ENCODE peak calls at places on chromosome 19, in eight cellular contexts. One of them, this sample, is unnamed.
A peak's percentile ranks its signal among the peaks of the same experiment; 100 is the strongest.

GRCh38 chr19:35518313-35518712 is 4.9 kb upstream of the DMKN start:
- ATAC-seq in HepG2: no peak
- ATAC-seq in body of pancreas: no peak
- ATAC-seq in upper lobe of left lung: no peak
- ATAC-seq in heart left ventricle: no peak
- ATAC-seq in K562: no peak
- ATAC-seq in A549: peak; percentile 68
- ATAC-seq in right lobe of liver: no peak
- ATAC-seq in this sample: no peak

GRCh38 chr19:11551603-11552235 is 7.3 kb downstream of the ELOF1 start:
- ATAC-seq in HepG2: peak; percentile 75
- ATAC-seq in body of pancreas: no peak
- ATAC-seq in upper lobe of left lung: peak; percentile 67
- ATAC-seq in heart left ventricle: peak; percentile 55
- ATAC-seq in K562: peak; percentile 89
- ATAC-seq in A549: peak; percentile 61
- ATAC-seq in right lobe of liver: peak; percentile 29
- ATAC-seq in this sample: peak; percentile 85

GRCh38 chr19:33175156-33175782 is 18.9 kb upstream of the LRP3 start:
- ATAC-seq in HepG2: no peak
- ATAC-seq in body of pancreas: no peak
- ATAC-seq in upper lobe of left lung: no peak
- ATAC-seq in heart left ventricle: no peak
- ATAC-seq in K562: no peak
- ATAC-seq in A549: no peak
- ATAC-seq in right lobe of liver: no peak
- ATAC-seq in this sample: no peak

GRCh38 chr19:5926641-5927438 is 12.8 kb downstream of the CAPS start:
- ATAC-seq in HepG2: no peak
- ATAC-seq in body of pancreas: peak; percentile 16
- ATAC-seq in upper lobe of left lung: peak; percentile 88
- ATAC-seq in heart left ventricle: peak; percentile 86
- ATAC-seq in K562: no peak
- ATAC-seq in A549: no peak
- ATAC-seq in right lobe of liver: no peak
- ATAC-seq in this sample: peak; percentile 91

GRCh38 chr19:13987101-13987890 is 18.8 kb downstream of the RFX1 start:
- ATAC-seq in HepG2: no peak
- ATAC-seq in body of pancreas: peak; percentile 30
- ATAC-seq in upper lobe of left lung: peak; percentile 26
- ATAC-seq in heart left ventricle: peak; percentile 78
- ATAC-seq in K562: no peak
- ATAC-seq in A549: no peak
- ATAC-seq in right lobe of liver: peak; percentile 49
- ATAC-seq in this sample: peak; percentile 6

GRCh38 chr19:14413765-14414171 is 5.4 kb downstream of the DDX39A start:
- ATAC-seq in HepG2: no peak
- ATAC-seq in body of pancreas: no peak
- ATAC-seq in upper lobe of left lung: no peak
- ATAC-seq in heart left ventricle: peak; percentile 14
- ATAC-seq in K562: no peak
- ATAC-seq in A549: no peak
- ATAC-seq in right lobe of liver: no peak
- ATAC-seq in this sample: no peak

GRCh38 chr19:41425174-41426115 is 1.7 kb downstream of the B3GNT8 start:
- ATAC-seq in HepG2: no peak
- ATAC-seq in body of pancreas: no peak
- ATAC-seq in upper lobe of left lung: no peak
- ATAC-seq in heart left ventricle: no peak
- ATAC-seq in K562: peak; percentile 19
- ATAC-seq in A549: no peak
- ATAC-seq in right lobe of liver: no peak
- ATAC-seq in this sample: no peak

GRCh38 chr19:18587962-18588610 is 512 bp upstream of the REX1BD start:
- ATAC-seq in HepG2: peak; percentile 37
- ATAC-seq in body of pancreas: peak; percentile 28
- ATAC-seq in upper lobe of left lung: no peak
- ATAC-seq in heart left ventricle: no peak
- ATAC-seq in K562: peak; percentile 1
- ATAC-seq in A549: peak; percentile 4
- ATAC-seq in right lobe of liver: no peak
- ATAC-seq in this sample: peak; percentile 5

DNA sequence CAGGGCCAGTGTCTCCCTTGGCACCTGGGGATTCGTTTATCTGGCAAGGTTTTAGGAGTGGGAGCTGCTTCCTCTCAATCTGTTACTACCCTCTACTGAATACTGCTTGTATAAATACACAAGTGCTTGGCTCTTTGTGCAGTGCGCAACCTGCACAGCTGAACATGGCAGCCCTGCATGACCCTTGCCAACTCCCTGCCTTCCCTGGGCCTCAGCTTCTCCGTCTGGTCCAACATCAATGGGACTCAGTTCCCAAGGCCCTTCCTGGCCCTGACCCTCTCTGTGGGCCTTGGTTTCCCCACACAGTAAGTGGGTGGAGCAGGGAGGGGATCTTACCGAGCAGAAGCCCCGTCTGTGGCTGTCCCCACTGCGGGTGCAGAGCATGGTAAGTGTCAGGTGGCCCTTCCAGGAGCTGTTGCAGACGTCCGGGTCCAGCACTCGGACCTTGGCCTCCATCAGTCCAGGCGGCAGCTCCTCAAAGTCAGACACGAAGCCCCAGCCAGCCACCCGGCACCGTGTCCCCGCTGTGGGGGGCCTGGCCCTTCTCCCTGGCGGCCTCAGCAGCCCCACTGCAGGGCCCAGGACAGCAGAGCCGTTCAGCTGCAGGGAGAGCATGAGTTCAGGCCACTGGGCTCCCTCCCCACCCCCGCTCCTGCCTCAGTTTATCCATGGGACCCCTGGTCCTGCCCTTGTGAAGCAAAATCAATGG is 8.5 kb downstream of the PRSS57 start:
- ATAC-seq in HepG2: no peak
- ATAC-seq in body of pancreas: no peak
- ATAC-seq in upper lobe of left lung: no peak
- ATAC-seq in heart left ventricle: no peak
- ATAC-seq in K562: no peak
- ATAC-seq in A549: peak; percentile 27
- ATAC-seq in right lobe of liver: no peak
- ATAC-seq in this sample: no peak
- TF ChIP-seq POLR2A in HepG2: no peak
- TF ChIP-seq POLR2A in body of pancreas: no peak
- TF ChIP-seq POLR2A in upper lobe of left lung: no peak
- TF ChIP-seq POLR2A in heart left ventricle: no peak
- TF ChIP-seq POLR2A in K562: no peak
- TF ChIP-seq POLR2A in A549: no peak
- TF ChIP-seq POLR2A in right lobe of liver: no peak
- TF ChIP-seq POLR2A in this sample: no peak

GRCh38 chr19:30480097-30480496 is 107.9 kb downstream of the ZNF536 start:
- ATAC-seq in HepG2: no peak
- ATAC-seq in body of pancreas: no peak
- ATAC-seq in upper lobe of left lung: no peak
- ATAC-seq in heart left ventricle: no peak
- ATAC-seq in K562: no peak
- ATAC-seq in A549: no peak
- ATAC-seq in right lobe of liver: no peak
- ATAC-seq in this sample: no peak
- TF ChIP-seq POLR2A in HepG2: no peak
- TF ChIP-seq POLR2A in body of pancreas: no peak
- TF ChIP-seq POLR2A in upper lobe of left lung: no peak
- TF ChIP-seq POLR2A in heart left ventricle: no peak
- TF ChIP-seq POLR2A in K562: no peak
- TF ChIP-seq POLR2A in A549: no peak
- TF ChIP-seq POLR2A in right lobe of liver: no peak
- TF ChIP-seq POLR2A in this sample: no peak

GRCh38 chr19:57357406-57357805 is 5.9 kb upstream of the TRAPPC2B start:
- ATAC-seq in HepG2: no peak
- ATAC-seq in body of pancreas: no peak
- ATAC-seq in upper lobe of left lung: no peak
- ATAC-seq in heart left ventricle: no peak
- ATAC-seq in K562: no peak
- ATAC-seq in A549: no peak
- ATAC-seq in right lobe of liver: no peak
- ATAC-seq in this sample: no peak

GRCh38 chr19:57362419-57362818 is 932 bp upstream of the TRAPPC2B start:
- ATAC-seq in HepG2: no peak
- ATAC-seq in body of pancreas: no peak
- ATAC-seq in upper lobe of left lung: no peak
- ATAC-seq in heart left ventricle: no peak
- ATAC-seq in K562: no peak
- ATAC-seq in A549: no peak
- ATAC-seq in right lobe of liver: no peak
- ATAC-seq in this sample: no peak

GRCh38 chr19:57359300-57359699 is 4.1 kb upstream of the TRAPPC2B start:
- ATAC-seq in HepG2: no peak
- ATAC-seq in body of pancreas: no peak
- ATAC-seq in upper lobe of left lung: no peak
- ATAC-seq in heart left ventricle: no peak
- ATAC-seq in K562: no peak
- ATAC-seq in A549: no peak
- ATAC-seq in right lobe of liver: no peak
- ATAC-seq in this sample: no peak

GRCh38 chr19:57363734-57364181 is 407 bp downstream of the TRAPPC2B start:
- ATAC-seq in HepG2: peak; percentile 62
- ATAC-seq in body of pancreas: no peak
- ATAC-seq in upper lobe of left lung: peak; percentile 35
- ATAC-seq in heart left ventricle: peak; percentile 14
- ATAC-seq in K562: no peak
- ATAC-seq in A549: no peak
- ATAC-seq in right lobe of liver: no peak
- ATAC-seq in this sample: no peak

DNA sequence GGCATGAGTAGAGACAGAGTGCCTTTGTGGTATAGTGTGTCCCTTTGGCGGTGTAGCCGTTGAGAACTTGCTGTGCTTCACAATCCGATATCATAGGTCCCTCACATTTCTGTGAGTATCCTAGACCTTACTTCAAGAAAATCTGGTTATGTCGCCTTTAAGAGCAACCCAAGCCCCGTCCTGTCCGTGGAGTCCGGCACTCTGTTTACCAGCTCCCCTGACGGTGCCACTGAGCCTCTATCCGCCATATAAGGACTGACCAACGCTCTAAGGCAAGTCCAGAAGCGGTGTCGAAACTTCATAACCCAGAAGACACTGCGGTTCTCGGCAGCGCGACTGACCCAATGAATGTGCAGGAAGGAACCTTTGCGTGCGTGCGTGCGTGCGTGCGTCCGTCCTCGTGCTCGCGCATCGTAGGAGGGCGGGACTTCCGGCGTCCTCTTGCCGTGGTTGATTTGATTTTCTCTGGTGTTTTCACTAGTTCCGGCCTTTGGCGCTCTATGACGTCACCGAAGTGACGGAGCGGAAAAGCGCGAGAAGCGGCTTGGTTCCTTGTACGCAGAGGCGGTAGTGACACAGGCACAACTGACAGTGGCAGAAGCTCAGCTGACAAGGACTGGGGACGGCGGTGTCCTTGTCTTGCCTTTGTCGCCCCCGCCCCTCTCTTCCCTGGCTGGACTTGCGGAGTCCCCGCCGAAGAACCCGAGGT is at the start of the genes TRAPPC2B and ZNF547:
- ATAC-seq in HepG2: peak; percentile 99
- ATAC-seq in body of pancreas: peak; percentile 100
- ATAC-seq in upper lobe of left lung: peak; percentile 99
- ATAC-seq in heart left ventricle: peak; percentile 94
- ATAC-seq in K562: peak; percentile 98
- ATAC-seq in A549: peak; percentile 97
- ATAC-seq in right lobe of liver: peak; percentile 96
- ATAC-seq in this sample: peak; percentile 99
- TF ChIP-seq POLR2A in HepG2: peak; percentile 94
- TF ChIP-seq POLR2A in body of pancreas: peak; percentile 74
- TF ChIP-seq POLR2A in upper lobe of left lung: no peak
- TF ChIP-seq POLR2A in heart left ventricle: peak; percentile 68
- TF ChIP-seq POLR2A in K562: peak; percentile 53
- TF ChIP-seq POLR2A in A549: no peak
- TF ChIP-seq POLR2A in right lobe of liver: peak; percentile 65
- TF ChIP-seq POLR2A in this sample: peak; percentile 39

GRCh38 chr19:1817553-1818179 is 5.6 kb upstream of the ATP8B3 start:
- ATAC-seq in HepG2: no peak
- ATAC-seq in body of pancreas: no peak
- ATAC-seq in upper lobe of left lung: no peak
- ATAC-seq in heart left ventricle: peak; percentile 59
- ATAC-seq in K562: no peak
- ATAC-seq in A549: no peak
- ATAC-seq in right lobe of liver: no peak
- ATAC-seq in this sample: no peak

GRCh38 chr19:1814391-1814790 is 2.3 kb upstream of the ATP8B3 start:
- ATAC-seq in HepG2: no peak
- ATAC-seq in body of pancreas: no peak
- ATAC-seq in upper lobe of left lung: no peak
- ATAC-seq in heart left ventricle: no peak
- ATAC-seq in K562: no peak
- ATAC-seq in A549: no peak
- ATAC-seq in right lobe of liver: no peak
- ATAC-seq in this sample: no peak

GRCh38 chr19:1814833-1815604 is 2.9 kb upstream of the ATP8B3 start:
- ATAC-seq in HepG2: no peak
- ATAC-seq in body of pancreas: no peak
- ATAC-seq in upper lobe of left lung: no peak
- ATAC-seq in heart left ventricle: no peak
- ATAC-seq in K562: no peak
- ATAC-seq in A549: no peak
- ATAC-seq in right lobe of liver: no peak
- ATAC-seq in this sample: no peak

GRCh38 chr19:1816530-1817298 is 4.6 kb upstream of the ATP8B3 start:
- ATAC-seq in HepG2: no peak
- ATAC-seq in body of pancreas: no peak
- ATAC-seq in upper lobe of left lung: no peak
- ATAC-seq in heart left ventricle: no peak
- ATAC-seq in K562: no peak
- ATAC-seq in A549: no peak
- ATAC-seq in right lobe of liver: no peak
- ATAC-seq in this sample: no peak

DNA sequence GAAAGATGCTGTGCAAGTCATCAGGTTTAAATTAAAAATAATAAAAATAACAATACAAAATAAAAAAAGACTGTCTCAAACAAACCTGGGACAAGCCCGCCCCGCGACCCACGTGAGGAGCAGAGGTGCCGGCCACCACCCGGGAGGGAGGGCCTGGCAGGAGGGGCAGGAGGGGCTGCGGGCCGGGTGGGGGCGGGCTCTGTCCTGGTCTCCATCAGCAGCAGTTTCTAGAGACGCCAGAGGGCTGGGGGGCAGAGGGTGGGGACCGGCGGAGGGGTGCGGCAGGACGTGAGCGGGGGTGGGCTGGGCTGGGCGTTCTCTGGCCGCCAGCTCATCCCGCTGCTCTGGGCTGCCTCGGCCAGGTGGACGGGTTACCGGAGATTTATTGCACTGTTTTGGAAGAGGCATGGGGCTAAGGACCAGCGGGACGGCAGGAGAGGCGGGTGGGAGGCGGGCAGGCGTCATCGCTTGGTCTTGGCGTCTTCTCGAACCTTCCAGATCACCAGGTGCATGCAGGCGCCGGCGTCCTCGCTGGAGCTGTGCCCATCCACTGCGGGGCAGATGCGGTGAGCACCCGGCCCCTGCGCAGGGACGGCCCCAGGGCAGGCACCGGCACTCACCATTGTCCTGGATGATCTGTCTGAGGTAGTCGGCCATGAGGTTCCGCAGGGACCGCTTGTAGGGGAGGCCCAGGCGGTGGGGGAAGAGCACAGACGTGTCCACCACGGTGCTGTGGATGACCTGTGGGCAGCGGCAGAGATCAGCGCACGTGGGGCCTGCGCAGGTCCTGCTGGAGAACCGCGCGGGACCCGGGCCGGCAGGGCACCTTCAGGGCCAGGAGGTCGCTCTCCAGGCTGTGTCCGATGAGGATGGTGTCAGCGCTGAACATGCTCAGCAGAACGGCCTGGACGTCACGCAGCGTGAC is 3.8 kb upstream of the ATP8B3 start:
- ATAC-seq in HepG2: no peak
- ATAC-seq in body of pancreas: no peak
- ATAC-seq in upper lobe of left lung: no peak
- ATAC-seq in heart left ventricle: no peak
- ATAC-seq in K562: no peak
- ATAC-seq in A549: no peak
- ATAC-seq in right lobe of liver: no peak
- ATAC-seq in this sample: no peak
- TF ChIP-seq POLR2A in HepG2: no peak
- TF ChIP-seq POLR2A in body of pancreas: no peak
- TF ChIP-seq POLR2A in upper lobe of left lung: no peak
- TF ChIP-seq POLR2A in heart left ventricle: no peak
- TF ChIP-seq POLR2A in K562: no peak
- TF ChIP-seq POLR2A in A549: no peak
- TF ChIP-seq POLR2A in right lobe of liver: no peak
- TF ChIP-seq POLR2A in this sample: no peak

This sample was measured in gastroesophageal sphincter.